ENCODE peak calls at places on chromosome 3, in five cellular contexts. One of them, this sample, is unnamed.

GRCh38 chr3:8757551-8758518 is 11.6 kb downstream of the OXTR start:
- DNase-seq in stimulated activated CD4-positive, alpha-beta T cell treated with anti-CD3 and anti-CD28 coated beads, Interleukin-4, amount 100 ng/mL, for 4 hours: no peak
- DNase-seq in ACHN: peak
- DNase-seq in activated naive CD4-positive, alpha-beta T cell treated with anti-CD3 and anti-CD28 coated beads for 36 hours: no peak
- DNase-seq in NCI-H2107: no peak
- DNase-seq in this sample: no peak

GRCh38 chr3:44045476-44046275 is 196.0 kb upstream of the TOPAZ1 start:
- DNase-seq in ACHN: no peak
- DNase-seq in stimulated activated CD4-positive, alpha-beta T cell treated with anti-CD3 and anti-CD28 coated beads, Interleukin-4, amount 100 ng/mL, for 4 hours: no peak
- DNase-seq in activated naive CD4-positive, alpha-beta T cell treated with anti-CD3 and anti-CD28 coated beads for 36 hours: peak
- DNase-seq in NCI-H2107: no peak
- DNase-seq in this sample: peak

GRCh38 chr3:173663664-173664063 is 266.1 kb downstream of the NLGN1 start:
- DNase-seq in activated naive CD4-positive, alpha-beta T cell treated with anti-CD3 and anti-CD28 coated beads for 36 hours: no peak
- DNase-seq in NCI-H2107: no peak
- DNase-seq in ACHN: no peak
- DNase-seq in stimulated activated CD4-positive, alpha-beta T cell treated with anti-CD3 and anti-CD28 coated beads, Interleukin-4, amount 100 ng/mL, for 4 hours: no peak
- DNase-seq in this sample: no peak

GRCh38 chr3:5499404-5499803 is 311.9 kb downstream of the EDEM1 start:
- DNase-seq in ACHN: no peak
- DNase-seq in activated naive CD4-positive, alpha-beta T cell treated with anti-CD3 and anti-CD28 coated beads for 36 hours: no peak
- DNase-seq in NCI-H2107: no peak
- DNase-seq in stimulated activated CD4-positive, alpha-beta T cell treated with anti-CD3 and anti-CD28 coated beads, Interleukin-4, amount 100 ng/mL, for 4 hours: no peak
- DNase-seq in this sample: no peak

GRCh38 chr3:52873433-52874159 is 23.8 kb downstream of the STIMATE start:
- DNase-seq in ACHN: no peak
- DNase-seq in NCI-H2107: no peak
- DNase-seq in activated naive CD4-positive, alpha-beta T cell treated with anti-CD3 and anti-CD28 coated beads for 36 hours: no peak
- DNase-seq in stimulated activated CD4-positive, alpha-beta T cell treated with anti-CD3 and anti-CD28 coated beads, Interleukin-4, amount 100 ng/mL, for 4 hours: no peak
- DNase-seq in this sample: no peak

GRCh38 chr3:145266368-145266767 is 894.6 kb downstream of the PLOD2 start:
- DNase-seq in NCI-H2107: no peak
- DNase-seq in activated naive CD4-positive, alpha-beta T cell treated with anti-CD3 and anti-CD28 coated beads for 36 hours: no peak
- DNase-seq in ACHN: no peak
- DNase-seq in stimulated activated CD4-positive, alpha-beta T cell treated with anti-CD3 and anti-CD28 coated beads, Interleukin-4, amount 100 ng/mL, for 4 hours: no peak
- DNase-seq in this sample: no peak

GRCh38 chr3:155496206-155496605 is 202.7 kb upstream of the STRIT1 start:
- DNase-seq in ACHN: no peak
- DNase-seq in activated naive CD4-positive, alpha-beta T cell treated with anti-CD3 and anti-CD28 coated beads for 36 hours: no peak
- DNase-seq in NCI-H2107: no peak
- DNase-seq in stimulated activated CD4-positive, alpha-beta T cell treated with anti-CD3 and anti-CD28 coated beads, Interleukin-4, amount 100 ng/mL, for 4 hours: no peak
- DNase-seq in this sample: no peak

GRCh38 chr3:141796436-141797166 is 33.4 kb downstream of the GRK7 start:
- DNase-seq in ACHN: no peak
- DNase-seq in NCI-H2107: no peak
- DNase-seq in activated naive CD4-positive, alpha-beta T cell treated with anti-CD3 and anti-CD28 coated beads for 36 hours: peak
- DNase-seq in stimulated activated CD4-positive, alpha-beta T cell treated with anti-CD3 and anti-CD28 coated beads, Interleukin-4, amount 100 ng/mL, for 4 hours: peak
- DNase-seq in this sample: no peak

GRCh38 chr3:189099031-189099471 is 72.7 kb upstream of the TPRG1 start:
- DNase-seq in ACHN: no peak
- DNase-seq in stimulated activated CD4-positive, alpha-beta T cell treated with anti-CD3 and anti-CD28 coated beads, Interleukin-4, amount 100 ng/mL, for 4 hours: no peak
- DNase-seq in NCI-H2107: no peak
- DNase-seq in activated naive CD4-positive, alpha-beta T cell treated with anti-CD3 and anti-CD28 coated beads for 36 hours: no peak
- DNase-seq in this sample: no peak

GRCh38 chr3:141334627-141335250 is 33.6 kb upstream of the ZBTB38 start:
- DNase-seq in ACHN: no peak
- DNase-seq in stimulated activated CD4-positive, alpha-beta T cell treated with anti-CD3 and anti-CD28 coated beads, Interleukin-4, amount 100 ng/mL, for 4 hours: no peak
- DNase-seq in activated naive CD4-positive, alpha-beta T cell treated with anti-CD3 and anti-CD28 coated beads for 36 hours: no peak
- DNase-seq in NCI-H2107: no peak
- DNase-seq in this sample: no peak

GRCh38 chr3:154931484-154931883 is 148.6 kb upstream of the MME start:
- DNase-seq in ACHN: no peak
- DNase-seq in NCI-H2107: no peak
- DNase-seq in activated naive CD4-positive, alpha-beta T cell treated with anti-CD3 and anti-CD28 coated beads for 36 hours: no peak
- DNase-seq in stimulated activated CD4-positive, alpha-beta T cell treated with anti-CD3 and anti-CD28 coated beads, Interleukin-4, amount 100 ng/mL, for 4 hours: no peak
- DNase-seq in this sample: no peak

This sample was measured in Caki2.